ENCODE peak calls at places on chromosomes 13 and 19, in ten cellular contexts. One of them, this sample, is unnamed. For H3K4me1, the result is how much of the 10 kb centered on the place peaks cover.

GRCh38 chr13:99392126-99392805 is 85.1 kb upstream of the GPR183 start:
- DNase-seq in IMR-90: no peak
- DNase-seq in ovary: no peak
- DNase-seq in left ventricle myocardium inferior: no peak
- DNase-seq in psoas muscle: no peak
- DNase-seq in CD8-positive, alpha-beta T cell: no peak
- DNase-seq in tibial artery: no peak
- DNase-seq in neural progenitor cell: no peak
- DNase-seq in body of pancreas: no peak
- DNase-seq in astrocyte: no peak
- DNase-seq in this sample: no peak

GRCh38 chr19:12884627-12884925 is 2.4 kb downstream of the KLF1 start:
- DNase-seq in IMR-90: no peak
- DNase-seq in ovary: no peak
- DNase-seq in left ventricle myocardium inferior: no peak
- DNase-seq in psoas muscle: no peak
- DNase-seq in CD8-positive, alpha-beta T cell: no peak
- DNase-seq in tibial artery: no peak
- DNase-seq in neural progenitor cell: no peak
- DNase-seq in body of pancreas: no peak
- DNase-seq in astrocyte: no peak
- DNase-seq in this sample: no peak

GRCh38 chr19:37635076-37636056 is 19.9 kb downstream of the ZFP30 start:
- DNase-seq in IMR-90: no peak
- DNase-seq in ovary: no peak
- DNase-seq in left ventricle myocardium inferior: no peak
- DNase-seq in psoas muscle: no peak
- DNase-seq in CD8-positive, alpha-beta T cell: no peak
- DNase-seq in tibial artery: no peak
- DNase-seq in neural progenitor cell: no peak
- DNase-seq in body of pancreas: no peak
- DNase-seq in astrocyte: no peak
- DNase-seq in this sample: no peak

GRCh38 chr13:111343186-111343805 is 22.9 kb downstream of the TEX29 start:
- DNase-seq in IMR-90: no peak
- DNase-seq in ovary: no peak
- DNase-seq in left ventricle myocardium inferior: no peak
- DNase-seq in psoas muscle: no peak
- DNase-seq in CD8-positive, alpha-beta T cell: no peak
- DNase-seq in tibial artery: no peak
- DNase-seq in neural progenitor cell: no peak
- DNase-seq in body of pancreas: no peak
- DNase-seq in astrocyte: no peak
- DNase-seq in this sample: no peak

GRCh38 chr13:98541701-98542203 is 35.2 kb downstream of the STK24 start:
- DNase-seq in IMR-90: no peak
- DNase-seq in ovary: no peak
- DNase-seq in left ventricle myocardium inferior: no peak
- DNase-seq in psoas muscle: no peak
- DNase-seq in CD8-positive, alpha-beta T cell: no peak
- DNase-seq in tibial artery: no peak
- DNase-seq in neural progenitor cell: no peak
- DNase-seq in body of pancreas: no peak
- DNase-seq in astrocyte: no peak
- DNase-seq in this sample: no peak

GRCh38 chr13:50125306-50125555 is 110.0 kb downstream of the KCNRG start:
- DNase-seq in IMR-90: no peak
- DNase-seq in ovary: no peak
- DNase-seq in left ventricle myocardium inferior: no peak
- DNase-seq in psoas muscle: no peak
- DNase-seq in CD8-positive, alpha-beta T cell: no peak
- DNase-seq in tibial artery: no peak
- DNase-seq in neural progenitor cell: no peak
- DNase-seq in body of pancreas: no peak
- DNase-seq in astrocyte: no peak
- DNase-seq in this sample: no peak

GRCh38 chr19:51687791-51688664 is 5.1 kb upstream of the SPACA6 start:
- DNase-seq in IMR-90: peak
- DNase-seq in ovary: peak
- DNase-seq in left ventricle myocardium inferior: peak
- DNase-seq in psoas muscle: peak
- DNase-seq in CD8-positive, alpha-beta T cell: no peak
- DNase-seq in tibial artery: peak
- DNase-seq in neural progenitor cell: peak
- DNase-seq in body of pancreas: no peak
- DNase-seq in astrocyte: peak
- DNase-seq in this sample: peak

GRCh38 chr13:33015791-33016323 is 366 bp upstream of the KL start:
- DNase-seq in IMR-90: no peak
- DNase-seq in ovary: peak
- DNase-seq in left ventricle myocardium inferior: peak
- DNase-seq in psoas muscle: peak
- DNase-seq in CD8-positive, alpha-beta T cell: no peak
- DNase-seq in tibial artery: no peak
- DNase-seq in neural progenitor cell: peak
- DNase-seq in body of pancreas: no peak
- DNase-seq in astrocyte: no peak
- DNase-seq in this sample: no peak

GRCh38 chr13:23268441-23268840 is 87.7 kb downstream of the SGCG start:
- DNase-seq in IMR-90: no peak
- DNase-seq in ovary: no peak
- DNase-seq in left ventricle myocardium inferior: no peak
- DNase-seq in psoas muscle: no peak
- DNase-seq in CD8-positive, alpha-beta T cell: no peak
- DNase-seq in tibial artery: no peak
- DNase-seq in neural progenitor cell: no peak
- DNase-seq in body of pancreas: no peak
- DNase-seq in astrocyte: no peak
- DNase-seq in this sample: no peak

GRCh38 chr13:23921451-23921888 is 24.2 kb upstream of the C1QTNF9B start:
- DNase-seq in IMR-90: peak
- DNase-seq in ovary: no peak
- DNase-seq in left ventricle myocardium inferior: no peak
- DNase-seq in psoas muscle: no peak
- DNase-seq in CD8-positive, alpha-beta T cell: no peak
- DNase-seq in tibial artery: no peak
- DNase-seq in neural progenitor cell: peak
- DNase-seq in body of pancreas: no peak
- DNase-seq in astrocyte: peak
- DNase-seq in this sample: no peak

DNA sequence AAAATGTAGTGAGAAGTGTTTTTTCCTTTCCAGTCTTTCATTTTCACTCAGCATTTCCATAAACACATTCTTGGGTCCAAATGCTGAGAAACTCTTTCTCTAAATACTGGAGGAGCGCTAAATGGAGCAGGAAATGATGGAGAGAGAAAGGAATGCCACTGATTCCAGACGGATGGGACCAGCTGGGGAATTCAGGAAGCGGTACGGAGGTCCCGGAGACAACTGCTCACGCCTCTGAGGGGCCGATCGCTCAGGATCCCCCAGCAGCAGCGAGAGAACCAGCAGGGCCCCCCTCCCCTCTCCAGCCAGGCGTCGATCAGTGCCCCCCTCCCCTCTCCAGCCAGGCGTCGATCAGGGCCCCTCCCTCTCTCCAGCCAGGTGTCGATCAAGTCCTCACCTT is 13.2 kb downstream of the RASA3 start:
- DNase-seq in IMR-90: peak
- DNase-seq in ovary: peak
- DNase-seq in left ventricle myocardium inferior: no peak
- DNase-seq in psoas muscle: peak
- DNase-seq in CD8-positive, alpha-beta T cell: no peak
- DNase-seq in tibial artery: no peak
- DNase-seq in neural progenitor cell: peak
- DNase-seq in body of pancreas: no peak
- DNase-seq in astrocyte: peak
- DNase-seq in this sample: no peak
- H3K4me3 ChIP-seq in IMR-90: no peak
- H3K4me3 ChIP-seq in ovary: no peak
- H3K4me3 ChIP-seq in left ventricle myocardium inferior: peak
- H3K4me3 ChIP-seq in psoas muscle: no peak
- H3K4me3 ChIP-seq in CD8-positive, alpha-beta T cell: peak
- H3K4me3 ChIP-seq in tibial artery: peak
- H3K4me3 ChIP-seq in neural progenitor cell: no peak
- H3K4me3 ChIP-seq in body of pancreas: no peak
- H3K4me3 ChIP-seq in astrocyte: peak
- H3K4me3 ChIP-seq in this sample: no peak

GRCh38 chr19:15779756-15780476 is 7.5 kb upstream of the OR10H5 start:
- DNase-seq in IMR-90: no peak
- DNase-seq in ovary: peak
- DNase-seq in left ventricle myocardium inferior: peak
- DNase-seq in psoas muscle: peak
- DNase-seq in CD8-positive, alpha-beta T cell: no peak
- DNase-seq in tibial artery: peak
- DNase-seq in neural progenitor cell: no peak
- DNase-seq in body of pancreas: peak
- DNase-seq in astrocyte: no peak
- DNase-seq in this sample: peak
- TF ChIP-seq CTCF in IMR-90: no peak
- TF ChIP-seq CTCF in ovary: no peak
- TF ChIP-seq CTCF in left ventricle myocardium inferior: peak
- TF ChIP-seq CTCF in psoas muscle: no peak
- TF ChIP-seq CTCF in CD8-positive, alpha-beta T cell: no peak
- TF ChIP-seq CTCF in tibial artery: no peak
- TF ChIP-seq CTCF in neural progenitor cell: no peak
- TF ChIP-seq CTCF in body of pancreas: no peak
- TF ChIP-seq CTCF in astrocyte: no peak
- TF ChIP-seq CTCF in this sample: no peak

DNA sequence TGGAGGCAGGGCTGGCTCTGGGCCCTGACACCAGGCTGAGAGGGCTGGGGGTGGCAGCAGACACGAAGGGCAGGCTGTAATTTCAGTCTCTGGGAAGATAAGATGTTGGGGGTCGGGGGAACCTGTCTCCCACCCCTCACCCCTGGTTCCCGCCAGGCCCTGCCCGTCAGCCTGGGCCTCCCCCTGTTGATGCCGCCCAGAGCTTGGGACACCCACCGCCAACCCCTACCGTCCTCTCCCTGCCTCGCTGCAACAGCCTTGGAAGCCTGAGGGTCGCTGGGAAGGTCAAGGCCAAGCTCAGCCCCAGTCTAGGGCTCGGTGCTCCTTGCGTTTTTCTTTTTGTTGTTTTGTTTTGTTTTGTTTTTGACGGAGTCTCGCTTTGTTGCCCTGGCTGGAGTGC is 14.5 kb downstream of the PALM start:
- DNase-seq in IMR-90: no peak
- DNase-seq in ovary: no peak
- DNase-seq in left ventricle myocardium inferior: no peak
- DNase-seq in psoas muscle: no peak
- DNase-seq in CD8-positive, alpha-beta T cell: no peak
- DNase-seq in tibial artery: no peak
- DNase-seq in neural progenitor cell: no peak
- DNase-seq in body of pancreas: no peak
- DNase-seq in astrocyte: no peak
- DNase-seq in this sample: no peak
- H3K4me1 ChIP-seq in IMR-90: under half
- H3K4me1 ChIP-seq in ovary: under half
- H3K4me1 ChIP-seq in left ventricle myocardium inferior: half or more
- H3K4me1 ChIP-seq in psoas muscle: under half
- H3K4me1 ChIP-seq in CD8-positive, alpha-beta T cell: under half
- H3K4me1 ChIP-seq in tibial artery: under half
- H3K4me1 ChIP-seq in neural progenitor cell: under half
- H3K4me1 ChIP-seq in body of pancreas: under half
- H3K4me1 ChIP-seq in astrocyte: under half
- H3K4me1 ChIP-seq in this sample: under half

GRCh38 chr13:73876323-73876722 is 257.9 kb downstream of the KLF12 start:
- DNase-seq in IMR-90: no peak
- DNase-seq in ovary: no peak
- DNase-seq in left ventricle myocardium inferior: no peak
- DNase-seq in psoas muscle: no peak
- DNase-seq in CD8-positive, alpha-beta T cell: no peak
- DNase-seq in tibial artery: no peak
- DNase-seq in neural progenitor cell: no peak
- DNase-seq in body of pancreas: no peak
- DNase-seq in astrocyte: peak
- DNase-seq in this sample: no peak

GRCh38 chr13:73870036-73870741 is 264.0 kb downstream of the KLF12 start:
- DNase-seq in IMR-90: peak
- DNase-seq in ovary: no peak
- DNase-seq in left ventricle myocardium inferior: no peak
- DNase-seq in psoas muscle: no peak
- DNase-seq in CD8-positive, alpha-beta T cell: no peak
- DNase-seq in tibial artery: no peak
- DNase-seq in neural progenitor cell: no peak
- DNase-seq in body of pancreas: no peak
- DNase-seq in astrocyte: peak
- DNase-seq in this sample: no peak

GRCh38 chr13:73874460-73874859 is 259.7 kb downstream of the KLF12 start:
- DNase-seq in IMR-90: no peak
- DNase-seq in ovary: no peak
- DNase-seq in left ventricle myocardium inferior: no peak
- DNase-seq in psoas muscle: no peak
- DNase-seq in CD8-positive, alpha-beta T cell: no peak
- DNase-seq in tibial artery: no peak
- DNase-seq in neural progenitor cell: no peak
- DNase-seq in body of pancreas: no peak
- DNase-seq in astrocyte: no peak
- DNase-seq in this sample: no peak

GRCh38 chr13:73872397-73872796 is 261.8 kb downstream of the KLF12 start:
- DNase-seq in IMR-90: peak
- DNase-seq in ovary: no peak
- DNase-seq in left ventricle myocardium inferior: no peak
- DNase-seq in psoas muscle: no peak
- DNase-seq in CD8-positive, alpha-beta T cell: no peak
- DNase-seq in tibial artery: no peak
- DNase-seq in neural progenitor cell: no peak
- DNase-seq in body of pancreas: no peak
- DNase-seq in astrocyte: no peak
- DNase-seq in this sample: no peak

DNA sequence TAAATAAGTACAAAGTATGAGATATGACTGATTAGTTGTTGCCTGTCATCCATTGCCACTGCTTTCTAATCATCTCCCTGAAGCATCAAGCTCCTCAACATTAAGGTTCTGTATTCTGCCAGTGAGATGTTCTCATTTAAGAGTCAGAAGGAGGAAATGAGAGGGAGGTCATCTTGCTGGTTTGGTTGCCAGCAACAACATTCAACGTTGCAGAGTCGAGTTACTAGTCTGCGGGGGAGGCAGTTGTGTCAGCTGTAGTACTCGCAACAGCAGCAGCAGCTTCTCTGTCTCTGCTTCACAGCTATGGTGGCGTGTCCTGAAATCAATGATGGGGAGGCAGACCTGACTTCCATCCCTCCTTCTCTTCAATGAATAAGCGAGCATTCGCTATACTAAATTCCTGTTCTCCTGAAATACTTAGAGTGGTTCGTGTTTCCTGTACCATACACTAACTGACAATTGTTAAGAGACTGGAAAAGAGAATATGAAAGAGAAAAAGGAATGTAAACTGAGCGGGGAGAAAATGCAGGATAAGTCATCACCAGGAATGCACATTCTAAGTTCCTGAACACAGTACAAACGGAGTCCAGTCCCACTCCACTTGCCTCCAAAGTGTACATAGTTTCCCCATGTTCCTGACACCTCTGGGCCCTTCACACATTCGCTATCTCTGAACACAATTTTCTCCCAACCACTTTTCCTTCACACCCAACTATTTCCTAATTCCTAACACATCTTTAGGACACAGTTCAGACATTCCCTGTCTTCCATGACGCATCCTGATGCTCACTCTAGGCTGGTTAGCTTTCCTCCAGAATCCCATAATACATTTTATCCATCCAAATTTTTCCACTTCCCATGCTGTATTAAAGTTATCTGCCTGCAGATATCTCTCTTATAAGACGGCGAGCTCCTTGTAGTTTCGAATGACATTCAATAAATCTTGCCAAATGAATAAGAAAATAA is 263.0 kb downstream of the KLF12 start:
- DNase-seq in IMR-90: peak
- DNase-seq in ovary: peak
- DNase-seq in left ventricle myocardium inferior: no peak
- DNase-seq in psoas muscle: no peak
- DNase-seq in CD8-positive, alpha-beta T cell: no peak
- DNase-seq in tibial artery: no peak
- DNase-seq in neural progenitor cell: no peak
- DNase-seq in body of pancreas: no peak
- DNase-seq in astrocyte: peak
- DNase-seq in this sample: peak
- H3K4me3 ChIP-seq in IMR-90: peak
- H3K4me3 ChIP-seq in ovary: no peak
- H3K4me3 ChIP-seq in left ventricle myocardium inferior: no peak
- H3K4me3 ChIP-seq in psoas muscle: no peak
- H3K4me3 ChIP-seq in CD8-positive, alpha-beta T cell: no peak
- H3K4me3 ChIP-seq in tibial artery: no peak
- H3K4me3 ChIP-seq in neural progenitor cell: no peak
- H3K4me3 ChIP-seq in body of pancreas: no peak
- H3K4me3 ChIP-seq in astrocyte: peak
- H3K4me3 ChIP-seq in this sample: no peak

This sample was measured in testis.